ENCODE peak calls at places on chromosomes 16 and 17, in six cellular contexts. Z is astrocyte of the spinal cord; U is CD8-positive, alpha-beta memory T cell; X is GM12865; B is adrenal gland; Y is mucosa of descending colon. M is an unnamed sample.

GRCh38 chr16:72285728-72286127 is 113.8 kb upstream of the PMFBP1 start:
- DNase-seq in Z (peak; percentile 16), U (no peak), X (no peak), B (no peak), Y (no peak), M (no peak)

GRCh38 chr17:9228408-9229159 is 207.3 kb downstream of the NTN1 start:
- DNase-seq in Z (peak; percentile 60), U (no peak), X (no peak), B (peak; percentile 21), Y (peak; percentile 43), M (no peak)

GRCh38 chr17:50381920-50382319 is 8.9 kb downstream of the EME1 start:
- DNase-seq in Z (no peak), U (no peak), X (no peak), B (peak; percentile 67), Y (no peak), M (no peak)

GRCh38 chr17:64356304-64356686 is 34.4 kb downstream of the PECAM1 start:
- DNase-seq in Z (no peak), U (no peak), X (no peak), B (no peak), Y (no peak), M (no peak)

GRCh38 chr17:73349138-73349537 is 37.3 kb upstream of the CDC42EP4 start:
- DNase-seq in Z (no peak), U (no peak), X (no peak), B (no peak), Y (no peak), M (no peak)

GRCh38 chr16:11682655-11683096 is 14.4 kb downstream of the SNN start:
- DNase-seq in Z (peak; percentile 92), U (no peak), X (no peak), B (no peak), Y (no peak), M (no peak)

GRCh38 chr17:65039349-65039988 is 17.1 kb downstream of the GNA13 start:
- DNase-seq in Z (no peak), U (peak; percentile 82), X (peak; percentile 90), B (no peak), Y (no peak), M (no peak)

GRCh38 chr16:16150117-16150877 is 73.0 kb downstream of the ABCC6 start:
- DNase-seq in Z (peak; percentile 59), U (no peak), X (no peak), B (peak; percentile 91), Y (peak; percentile 58), M (peak; percentile 82)

GRCh38 chr17:66466933-66467367 is 164.5 kb downstream of the PRKCA start:
- DNase-seq in Z (peak; percentile 99), U (no peak), X (peak; percentile 73), B (peak; percentile 46), Y (no peak), M (no peak)

GRCh38 chr16:31094088-31094423 is 541 bp downstream of the VKORC1 start:
- DNase-seq in Z (peak; percentile 19), U (no peak), X (no peak), B (peak; percentile 54), Y (no peak), M (no peak)

GRCh38 chr17:79802736-79803420 is 6.0 kb upstream of the CBX8 start:
- DNase-seq in Z (no peak), U (no peak), X (no peak), B (no peak), Y (no peak), M (no peak)

GRCh38 chr17:29591737-29592624 is 951 bp upstream of the ANKRD13B start:
- DNase-seq in Z (peak; percentile 87), U (peak; percentile 65), X (peak; percentile 75), B (peak; percentile 86), Y (peak; percentile 93), M (peak; percentile 91)

GRCh38 chr16:56931253-56931768 is 631 bp upstream of the HERPUD1 start:
- DNase-seq in Z (no peak), U (no peak), X (peak; percentile 79), B (no peak), Y (peak; percentile 83), M (no peak)

GRCh38 chr17:56064506-56064905 is 88.8 kb upstream of the ANKFN1 start:
- DNase-seq in Z (no peak), U (no peak), X (no peak), B (no peak), Y (no peak), M (no peak)

GRCh38 chr17:16915752-16916556 is 56.0 kb downstream of the TNFRSF13B start:
- DNase-seq in Z (no peak), U (no peak), X (peak; percentile 84), B (peak; percentile 61), Y (no peak), M (peak; percentile 60)

GRCh38 chr17:17700251-17700969 is 19.2 kb downstream of the RAI1 start:
- DNase-seq in Z (no peak), U (no peak), X (no peak), B (peak; percentile 51), Y (no peak), M (no peak)

GRCh38 chr17:9767432-9767991 is 23.9 kb downstream of the DHRS7C start:
- DNase-seq in Z (no peak), U (no peak), X (no peak), B (no peak), Y (no peak), M (no peak)

GRCh38 chr16:58684354-58685083 is at the start of gene SLC38A7:
- DNase-seq in Z (peak; percentile 80), U (peak; percentile 60), X (peak; percentile 82), B (peak; percentile 91), Y (peak; percentile 90), M (peak; percentile 91)

GRCh38 chr17:50634123-50634914 is at the start of gene ABCC3:
- DNase-seq in Z (no peak), U (no peak), X (peak; percentile 24), B (peak; percentile 86), Y (peak; percentile 87), M (peak; percentile 34)

GRCh38 chr17:73855933-73856332 is 211.7 kb upstream of the SDK2 start:
- DNase-seq in Z (no peak), U (no peak), X (peak; percentile 31), B (no peak), Y (no peak), M (no peak)

GRCh38 chr16:89550421-89550988 is 10.0 kb upstream of the RPL13 start:
- DNase-seq in Z (no peak), U (no peak), X (no peak), B (no peak), Y (no peak), M (no peak)

GRCh38 chr16:69727916-69728270 is 1.5 kb upstream of the NQO1 start:
- DNase-seq in Z (no peak), U (no peak), X (no peak), B (peak; percentile 87), Y (no peak), M (no peak)
- H3K4me3 ChIP-seq in Z (no peak overlapping the region), U (no peak overlapping the region), X (no peak overlapping the region), B (no peak overlapping the region), Y (no peak overlapping the region), M (no peak overlapping the region)

GRCh38 chr17:77441130-77441920 is 300.6 kb downstream of the SEC14L1 start:
- DNase-seq in Z (no peak), U (peak; percentile 91), X (peak; percentile 98), B (no peak), Y (no peak), M (peak; percentile 78)

GRCh38 chr17:77440571-77440981 is 299.8 kb downstream of the SEC14L1 start:
- DNase-seq in Z (no peak), U (no peak), X (peak; percentile 86), B (peak; percentile 64), Y (no peak), M (no peak)

GRCh38 chr17:77438241-77439204 is 297.8 kb downstream of the SEC14L1 start:
- DNase-seq in Z (no peak), U (no peak), X (no peak), B (no peak), Y (no peak), M (no peak)

GRCh38 chr17:77437747-77438146 is 297.0 kb downstream of the SEC14L1 start:
- DNase-seq in Z (no peak), U (no peak), X (no peak), B (no peak), Y (no peak), M (no peak)

GRCh38 chr17:77439382-77440013 is 298.7 kb downstream of the SEC14L1 start:
- DNase-seq in Z (no peak), U (no peak), X (no peak), B (no peak), Y (no peak), M (no peak)
- H3K4me3 ChIP-seq in Z (no peak overlapping the region), U (peak overlapping the region; percentile 25), X (no peak overlapping the region), B (no peak overlapping the region), Y (no peak overlapping the region), M (no peak overlapping the region)

GRCh38 chr16:50394215-50394802 is 25.5 kb upstream of the BRD7 start:
- DNase-seq in Z (no peak), U (no peak), X (peak; percentile 20), B (no peak), Y (no peak), M (no peak)
- H3K4me3 ChIP-seq in Z (no peak overlapping the region), U (no peak overlapping the region), X (no peak overlapping the region), B (no peak overlapping the region), Y (no peak overlapping the region), M (no peak overlapping the region)

GRCh38 chr17:68016838-68017237 is 18.7 kb upstream of the KPNA2 start:
- DNase-seq in Z (no peak), U (no peak), X (no peak), B (no peak), Y (no peak), M (no peak)

GRCh38 chr17:68020451-68020779 is 15.1 kb upstream of the KPNA2 start:
- DNase-seq in Z (no peak), U (no peak), X (no peak), B (no peak), Y (no peak), M (no peak)

GRCh38 chr17:68021963-68022362 is 13.6 kb upstream of the KPNA2 start:
- DNase-seq in Z (no peak), U (no peak), X (no peak), B (no peak), Y (no peak), M (no peak)

GRCh38 chr17:68019675-68020450 is 15.7 kb upstream of the KPNA2 start:
- DNase-seq in Z (peak; percentile 96), U (peak; percentile 92), X (peak; percentile 98), B (peak; percentile 95), Y (peak; percentile 95), M (peak; percentile 95)

DNA sequence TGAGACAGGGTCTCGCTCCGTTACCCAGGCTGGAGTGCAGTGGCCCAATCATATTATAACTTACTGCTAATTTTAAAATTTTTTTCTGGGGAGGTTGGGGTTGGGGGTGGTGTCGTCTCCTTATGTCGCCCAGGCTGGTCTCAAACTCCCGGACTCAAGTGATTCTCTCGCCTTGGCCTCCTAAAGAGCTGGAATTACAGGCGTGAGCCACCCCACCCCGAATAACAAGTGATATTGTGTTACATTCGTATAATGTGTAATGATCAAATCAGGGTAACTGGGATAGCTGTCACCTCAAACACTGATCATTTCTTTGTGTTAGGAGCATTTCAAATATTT is 16.2 kb upstream of the KPNA2 start:
- DNase-seq in Z (no peak), U (no peak), X (no peak), B (no peak), Y (no peak), M (no peak)
- H3K4me3 ChIP-seq in Z (no peak overlapping the region), U (peak overlapping the region; percentile 61), X (peak overlapping the region; percentile 20), B (no peak overlapping the region), Y (no peak overlapping the region), M (no peak overlapping the region)